ENCODE peak calls at places on chromosomes 5 and 9, in six cellular contexts. U is cardiac fibroblast, Z is left ventricle myocardium inferior, G is GM20000, M is left lung, Q is IMR-90. F is an unnamed sample.

GRCh38 chr9:36136277-36136893 is at the start of gene GLIPR2:
- DNase-seq in Q (peak), G (peak), M (peak), Z (peak), U (peak), F (peak)

GRCh38 chr5:1874820-1875219 is 7.9 kb downstream of the IRX4 start:
- DNase-seq in U (no peak), Q (no peak), Z (no peak), M (no peak), G (no peak), F (peak)

GRCh38 chr5:107894361-107894760 is 223.6 kb upstream of the EFNA5 start:
- DNase-seq in M (no peak), G (no peak), Q (peak), Z (no peak), U (peak), F (no peak)

GRCh38 chr9:127722055-127722454 is 6.2 kb downstream of the TTC16 start:
- DNase-seq in U (no peak), M (no peak), Q (no peak), G (no peak), Z (no peak), F (no peak)

GRCh38 chr5:179266291-179267070 is 78.8 kb downstream of the ADAMTS2 start:
- DNase-seq in U (no peak), G (no peak), Q (no peak), M (peak), Z (peak), F (no peak)

GRCh38 chr5:88897748-88898147 is 14.8 kb upstream of the MEF2C start:
- DNase-seq in M (no peak), U (no peak), G (no peak), Q (no peak), Z (no peak), F (no peak)

GRCh38 chr9:136333045-136333444 is 5.7 kb downstream of the GPSM1 start:
- DNase-seq in Z (no peak), Q (no peak), M (no peak), G (no peak), U (no peak), F (no peak)

GRCh38 chr9:92790542-92791527 is 26.2 kb upstream of the BICD2 start:
- DNase-seq in Q (peak), Z (peak), U (peak), G (peak), M (no peak), F (peak)

GRCh38 chr9:124781967-124782660 is 5.2 kb downstream of the OLFML2A start:
- DNase-seq in Z (no peak), U (no peak), G (peak), M (no peak), Q (no peak), F (peak)

GRCh38 chr5:159441441-159441840 is 111.2 kb upstream of the IL12B start:
- DNase-seq in U (no peak), Z (peak), Q (no peak), G (no peak), M (no peak), F (no peak)

GRCh38 chr9:5820425-5820824 is 12.5 kb downstream of the ERMP1 start:
- DNase-seq in G (no peak), Q (no peak), Z (no peak), M (no peak), U (no peak), F (peak)
- TF ChIP-seq CTCF in G (no peak), Q (no peak), Z (no peak), M (no peak), U (no peak), F (no peak)

GRCh38 chr9:70137577-70137976 is 93.9 kb downstream of the MAMDC2 start:
- DNase-seq in G (no peak), U (no peak), Q (no peak), Z (no peak), M (no peak), F (no peak)

GRCh38 chr9:70133253-70134208 is 89.9 kb downstream of the MAMDC2 start:
- DNase-seq in G (no peak), U (no peak), M (no peak), Z (no peak), Q (no peak), F (no peak)

GRCh38 chr9:70134360-70134759 is 90.7 kb downstream of the MAMDC2 start:
- DNase-seq in Q (no peak), U (no peak), M (no peak), G (no peak), Z (no peak), F (no peak)

GRCh38 chr9:70136632-70137031 is 93.0 kb downstream of the MAMDC2 start:
- DNase-seq in Q (peak), M (no peak), G (no peak), Z (no peak), U (peak), F (no peak)

GRCh38 chr9:70135176-70135575 is 91.5 kb downstream of the MAMDC2 start:
- DNase-seq in U (no peak), Z (no peak), M (no peak), Q (no peak), G (no peak), F (no peak)
- TF ChIP-seq CTCF in U (no peak), Z (no peak), M (no peak), Q (peak), G (no peak), F (no peak)

DNA sequence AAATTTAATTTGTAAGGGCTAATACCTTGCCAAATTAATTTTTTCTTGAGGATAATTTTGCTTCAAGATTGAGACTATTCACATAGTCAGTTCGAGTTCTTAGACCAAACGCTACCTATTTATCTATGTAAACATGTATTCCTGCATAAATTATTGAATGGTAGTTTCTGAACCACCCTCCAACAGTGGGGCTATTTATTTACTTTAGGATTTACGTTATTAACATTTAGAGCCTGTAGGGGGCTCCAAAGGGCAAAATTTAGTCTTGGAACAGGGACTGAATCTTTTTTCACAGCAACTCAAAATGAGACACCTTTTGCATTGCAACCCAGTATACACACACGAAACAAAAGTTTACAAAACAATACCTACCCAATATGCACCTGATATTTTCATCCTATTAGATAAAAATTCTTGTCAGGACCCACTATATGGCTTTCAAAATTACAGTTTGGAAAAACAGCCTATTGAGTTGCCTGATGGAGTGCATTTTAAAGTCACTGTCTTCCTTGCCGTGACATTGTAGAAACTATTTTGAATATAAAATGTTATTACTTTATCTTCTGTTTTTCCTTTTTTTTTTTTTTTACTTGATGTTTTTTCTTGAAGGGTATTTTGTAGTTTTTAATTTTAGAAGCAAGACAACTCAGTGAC is 47.1 kb upstream of the POU4F3 start:
- DNase-seq in U (peak), Z (no peak), Q (peak), G (peak), M (no peak), F (peak)
- TF ChIP-seq CTCF in U (peak), Z (peak), Q (peak), G (peak), M (peak), F (peak)

GRCh38 chr5:151162794-151163193 is 5.2 kb upstream of the ANXA6 start:
- DNase-seq in U (no peak), Z (no peak), G (no peak), M (no peak), Q (peak), F (no peak)

GRCh38 chr5:151159649-151160373 is 2.2 kb upstream of the ANXA6 start:
- DNase-seq in G (peak), U (no peak), Z (no peak), M (no peak), Q (no peak), F (no peak)

GRCh38 chr5:151167022-151167421 is 9.4 kb upstream of the ANXA6 start:
- DNase-seq in G (no peak), U (no peak), M (no peak), Q (no peak), Z (no peak), F (no peak)

GRCh38 chr5:151168602-151169344 is 11.2 kb upstream of the ANXA6 start:
- DNase-seq in M (no peak), G (no peak), Z (no peak), Q (no peak), U (no peak), F (no peak)

DNA sequence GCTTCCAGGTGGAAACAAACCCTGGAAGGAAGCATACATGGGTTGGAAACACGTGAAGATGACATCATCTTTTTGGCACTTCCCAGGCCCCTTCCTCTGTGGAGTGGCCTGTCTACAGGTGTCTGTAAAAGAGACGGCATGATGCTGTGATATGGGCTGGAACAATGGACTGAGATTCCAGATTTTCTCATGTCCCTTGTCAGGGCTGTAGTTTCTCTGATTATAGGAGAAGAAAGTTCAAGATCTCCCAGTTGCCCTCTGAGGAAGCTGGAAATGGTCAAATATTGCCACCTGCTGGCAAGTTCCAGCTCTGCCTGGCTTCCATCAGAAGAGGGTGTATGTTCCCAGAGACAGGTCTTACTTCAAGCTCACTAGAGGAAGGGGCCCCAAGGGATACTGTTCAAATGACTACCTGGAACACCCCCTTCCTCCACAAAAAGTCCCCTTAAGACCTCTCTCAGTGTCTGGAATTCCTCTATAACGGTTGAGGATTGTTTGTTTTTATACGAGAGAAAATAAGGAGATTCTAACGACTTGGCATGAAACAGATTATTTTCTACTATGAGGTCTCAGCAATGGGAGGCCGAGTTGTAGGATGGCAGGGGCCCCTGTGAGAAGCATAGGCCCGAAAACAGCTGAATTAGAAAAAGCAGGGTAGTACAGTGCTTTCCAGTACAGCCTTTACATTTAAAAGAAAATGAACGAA is 7.3 kb upstream of the ANXA6 start:
- DNase-seq in G (peak), Q (peak), Z (peak), U (peak), M (no peak), F (peak)
- TF ChIP-seq CTCF in G (peak), Q (peak), Z (peak), U (peak), M (peak), F (peak)

GRCh38 chr9:34275811-34276210 is 53.3 kb downstream of the KIF24 start:
- DNase-seq in M (no peak), G (no peak), U (no peak), Q (no peak), Z (no peak), F (no peak)
- TF ChIP-seq CTCF in M (no peak), G (no peak), U (no peak), Q (no peak), Z (no peak), F (no peak)

DNA sequence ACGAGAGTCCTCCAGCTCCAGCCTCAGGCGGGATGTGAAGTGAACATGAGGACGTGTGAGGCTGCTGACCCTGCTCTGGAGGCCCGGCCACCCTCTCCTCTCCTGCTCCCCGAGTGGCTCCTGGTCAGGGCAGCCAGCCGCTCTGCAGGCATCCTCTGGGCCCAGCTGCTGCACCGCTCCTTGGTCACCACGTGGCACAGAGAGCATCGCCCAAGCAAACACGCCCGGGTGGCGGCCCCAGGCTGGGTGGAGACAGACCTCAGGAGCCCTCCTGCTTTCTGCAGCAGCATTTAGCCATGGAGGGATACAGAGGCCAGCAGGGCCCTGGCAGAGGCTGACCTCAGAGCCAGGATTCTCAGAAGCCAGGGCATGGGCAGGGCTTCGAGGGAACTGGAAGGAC is 69.7 kb upstream of the SARDH start:
- DNase-seq in U (no peak), M (no peak), Q (no peak), G (no peak), Z (no peak), F (no peak)
- TF ChIP-seq CTCF in U (no peak), M (no peak), Q (no peak), G (no peak), Z (no peak), F (no peak)

DNA sequence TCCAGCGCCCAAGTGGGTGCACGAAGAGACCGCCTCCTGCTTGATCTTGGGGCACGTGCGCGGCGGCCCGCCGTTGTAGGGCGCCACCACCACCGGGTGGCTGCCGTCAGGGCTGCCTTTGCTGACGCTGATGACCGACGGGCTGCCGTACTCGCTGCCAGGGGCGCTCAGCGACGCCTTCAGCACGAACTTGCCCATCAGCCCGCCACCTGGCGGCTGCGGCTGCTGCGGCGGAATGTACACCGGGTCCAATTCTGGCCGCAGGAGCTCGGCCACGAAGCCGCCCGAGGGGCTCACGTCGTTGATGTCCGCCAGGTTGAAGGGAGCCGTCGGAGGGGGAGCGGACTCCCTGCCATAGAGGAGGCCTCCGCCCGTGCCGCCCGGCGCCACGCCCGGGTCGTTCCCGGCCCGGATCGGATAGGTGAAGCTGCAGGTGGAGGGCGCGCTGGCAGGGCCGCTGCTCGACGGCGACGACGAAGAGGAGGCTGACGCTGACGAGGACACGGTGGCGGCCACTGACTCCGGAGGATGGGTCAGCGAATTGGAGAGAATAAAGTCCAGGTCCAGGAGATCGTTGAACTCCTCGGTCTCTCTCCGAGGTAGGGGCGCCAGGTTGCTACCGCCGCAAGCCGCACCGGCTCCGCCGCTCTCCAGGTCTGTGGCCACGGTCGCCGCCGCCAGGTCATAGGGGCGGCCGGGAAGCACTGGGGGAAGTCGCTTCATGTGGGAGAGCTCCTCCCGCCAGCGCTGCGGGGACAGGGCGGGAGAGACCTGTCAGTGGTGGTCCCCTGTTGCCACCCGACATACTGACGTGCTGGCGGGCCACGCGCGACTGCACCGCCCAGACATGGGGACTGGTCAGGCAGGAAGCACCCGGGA is 1.8 kb downstream of the KLF4 start:
- DNase-seq in U (peak), G (peak), M (peak), Q (no peak), Z (peak), F (peak)
- TF ChIP-seq CTCF in U (peak), G (peak), M (peak), Q (peak), Z (peak), F (peak)

GRCh38 chr5:172909931-172910502 is 49.2 kb upstream of the RPL26L1 start:
- DNase-seq in G (no peak), Q (peak), M (no peak), Z (no peak), U (peak), F (no peak)

GRCh38 chr5:172911976-172912375 is 47.2 kb upstream of the RPL26L1 start:
- DNase-seq in G (no peak), Q (no peak), M (no peak), U (no peak), Z (no peak), F (no peak)

GRCh38 chr5:172913117-172913850 is 45.9 kb upstream of the RPL26L1 start:
- DNase-seq in G (no peak), M (no peak), Q (no peak), U (peak), Z (no peak), F (no peak)

GRCh38 chr5:172911628-172911880 is 47.7 kb upstream of the RPL26L1 start:
- DNase-seq in U (no peak), Z (no peak), M (no peak), G (no peak), Q (no peak), F (no peak)

DNA sequence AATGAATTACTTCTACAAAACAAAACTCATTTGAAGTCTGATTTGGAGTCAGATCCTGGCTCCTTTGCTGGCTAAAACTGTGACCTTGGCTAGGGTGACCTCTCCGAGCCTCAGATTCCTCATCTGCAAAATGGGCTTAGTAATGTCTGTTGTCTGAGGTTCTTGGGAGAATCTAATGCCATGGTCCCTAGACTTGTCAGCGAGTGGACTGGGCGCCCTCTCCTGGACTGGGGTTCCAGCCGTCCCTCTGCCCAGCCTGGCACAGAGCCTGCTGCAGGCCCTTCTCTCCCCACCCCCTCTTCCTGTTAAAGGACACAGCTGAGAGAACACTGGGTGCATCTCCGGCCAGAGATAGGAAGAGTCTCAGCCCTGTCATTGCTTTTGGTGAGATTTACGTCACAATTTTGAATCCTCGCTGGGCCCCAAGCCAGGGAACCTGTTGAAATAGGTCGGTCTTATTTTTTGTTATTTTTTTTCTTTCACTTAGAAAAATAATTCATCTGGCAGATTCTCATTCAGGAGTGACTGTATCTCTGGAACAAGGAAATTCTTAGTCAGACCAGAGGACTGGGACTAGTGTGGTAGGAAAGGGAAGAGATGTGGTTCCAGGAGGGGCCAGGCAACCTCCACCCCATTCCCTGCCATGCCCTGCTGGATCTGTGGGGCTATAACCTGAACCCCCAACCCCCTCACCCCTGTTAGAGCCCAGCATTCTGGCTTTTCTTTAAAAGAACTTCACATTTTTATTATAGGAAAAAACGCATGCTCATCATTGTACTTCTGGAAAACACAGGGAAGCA is 48.2 kb upstream of the RPL26L1 start:
- DNase-seq in M (peak), Z (peak), G (peak), Q (peak), U (peak), F (peak)
- TF ChIP-seq CTCF in M (no peak), Z (peak), G (peak), Q (peak), U (peak), F (peak)

F was measured in GM13977.